ENCODE peak calls at places on chromosomes 12 and 14, in five cellular contexts. One of them, this sample, is unnamed.

GRCh38 chr12:79424109-79424721 is 266.5 kb downstream of the PAWR start:
- DNase-seq in GDM1: no peak
- DNase-seq in GM03348: peak; percentile 61
- DNase-seq in fibroblast of mammary gland: peak; percentile 91
- DNase-seq in GM12865: no peak
- DNase-seq in this sample: no peak

GRCh38 chr12:71684081-71684480 is 1.8 kb upstream of the TMEM19 start:
- DNase-seq in GDM1: no peak
- DNase-seq in GM03348: no peak
- DNase-seq in fibroblast of mammary gland: peak; percentile 63
- DNase-seq in GM12865: peak; percentile 33
- DNase-seq in this sample: no peak

GRCh38 chr12:105587237-105587636 is 256.7 kb downstream of the C12orf75 start:
- DNase-seq in GDM1: no peak
- DNase-seq in GM03348: no peak
- DNase-seq in fibroblast of mammary gland: no peak
- DNase-seq in GM12865: no peak
- DNase-seq in this sample: no peak

GRCh38 chr12:91143241-91143640 is 31.9 kb upstream of the LUM start:
- DNase-seq in GDM1: no peak
- DNase-seq in GM03348: peak; percentile 5
- DNase-seq in fibroblast of mammary gland: no peak
- DNase-seq in GM12865: no peak
- DNase-seq in this sample: no peak

GRCh38 chr12:115456946-115457689 is 773.1 kb upstream of the TBX3 start:
- DNase-seq in GDM1: no peak
- DNase-seq in GM03348: no peak
- DNase-seq in fibroblast of mammary gland: no peak
- DNase-seq in GM12865: peak; percentile 23
- DNase-seq in this sample: no peak

GRCh38 chr14:30443368-30444007 is 115.5 kb upstream of the G2E3 start:
- DNase-seq in GDM1: no peak
- DNase-seq in GM03348: peak; percentile 49
- DNase-seq in fibroblast of mammary gland: peak; percentile 63
- DNase-seq in GM12865: peak; percentile 44
- DNase-seq in this sample: no peak

GRCh38 chr14:106586098-106586704 is 1059.8 kb downstream of the TMEM121 start:
- DNase-seq in GDM1: peak; percentile 51
- DNase-seq in GM03348: no peak
- DNase-seq in fibroblast of mammary gland: no peak
- DNase-seq in GM12865: peak; percentile 51
- DNase-seq in this sample: no peak

GRCh38 chr12:26642361-26642760 is 190.6 kb downstream of the ITPR2 start:
- DNase-seq in GDM1: no peak
- DNase-seq in GM03348: no peak
- DNase-seq in fibroblast of mammary gland: peak; percentile 61
- DNase-seq in GM12865: no peak
- DNase-seq in this sample: no peak

GRCh38 chr12:103632554-103633216 is 45.6 kb downstream of the STAB2 start:
- DNase-seq in GDM1: peak; percentile 58
- DNase-seq in GM03348: peak; percentile 82
- DNase-seq in fibroblast of mammary gland: peak; percentile 58
- DNase-seq in GM12865: peak; percentile 87
- DNase-seq in this sample: no peak

GRCh38 chr12:111482464-111482863 is 76.7 kb downstream of the SH2B3 start:
- DNase-seq in GDM1: no peak
- DNase-seq in GM03348: no peak
- DNase-seq in fibroblast of mammary gland: no peak
- DNase-seq in GM12865: peak; percentile 8
- DNase-seq in this sample: no peak

GRCh38 chr14:34069854-34070582 is 119.1 kb upstream of the EGLN3 start:
- DNase-seq in GDM1: no peak
- DNase-seq in GM03348: no peak
- DNase-seq in fibroblast of mammary gland: no peak
- DNase-seq in GM12865: no peak
- DNase-seq in this sample: no peak

GRCh38 chr14:64725879-64726584 is 21.8 kb downstream of the PLEKHG3 start:
- DNase-seq in GDM1: no peak
- DNase-seq in GM03348: no peak
- DNase-seq in fibroblast of mammary gland: no peak
- DNase-seq in GM12865: no peak
- DNase-seq in this sample: peak; percentile 28

GRCh38 chr12:77104792-77105191 is 39.4 kb upstream of the E2F7 start:
- DNase-seq in GDM1: no peak
- DNase-seq in GM03348: peak; percentile 31
- DNase-seq in fibroblast of mammary gland: peak; percentile 61
- DNase-seq in GM12865: no peak
- DNase-seq in this sample: no peak

GRCh38 chr14:34365309-34365915 is 96.6 kb downstream of the SPTSSA start:
- DNase-seq in GDM1: no peak
- DNase-seq in GM03348: no peak
- DNase-seq in fibroblast of mammary gland: peak; percentile 28
- DNase-seq in GM12865: no peak
- DNase-seq in this sample: no peak

GRCh38 chr14:102058146-102058545 is 28.7 kb downstream of the HSP90AA1 start:
- DNase-seq in GDM1: no peak
- DNase-seq in GM03348: no peak
- DNase-seq in fibroblast of mammary gland: no peak
- DNase-seq in GM12865: no peak
- DNase-seq in this sample: no peak

GRCh38 chr12:16385779-16386646 is 38.6 kb downstream of the MGST1 start:
- DNase-seq in GDM1: no peak
- DNase-seq in GM03348: peak; percentile 73
- DNase-seq in fibroblast of mammary gland: peak; percentile 77
- DNase-seq in GM12865: peak; percentile 10
- DNase-seq in this sample: peak; percentile 68

GRCh38 chr14:106845286-106846087 is 1319.1 kb downstream of the TMEM121 start:
- DNase-seq in GDM1: peak; percentile 70
- DNase-seq in GM03348: no peak
- DNase-seq in fibroblast of mammary gland: no peak
- DNase-seq in GM12865: peak; percentile 65
- DNase-seq in this sample: no peak

GRCh38 chr12:53265783-53266182 is 2.3 kb upstream of the ESPL1 start:
- DNase-seq in GDM1: no peak
- DNase-seq in GM03348: no peak
- DNase-seq in fibroblast of mammary gland: peak; percentile 41
- DNase-seq in GM12865: no peak
- DNase-seq in this sample: no peak

GRCh38 chr12:3747543-3747942 is 5.4 kb downstream of the CRACR2A start:
- DNase-seq in GDM1: no peak
- DNase-seq in GM03348: no peak
- DNase-seq in fibroblast of mammary gland: no peak
- DNase-seq in GM12865: no peak
- DNase-seq in this sample: no peak

GRCh38 chr14:75176142-75176820 is at the start of gene TMED10:
- DNase-seq in GDM1: peak; percentile 79
- DNase-seq in GM03348: peak; percentile 93
- DNase-seq in fibroblast of mammary gland: peak; percentile 84
- DNase-seq in GM12865: peak; percentile 94
- DNase-seq in this sample: peak; percentile 96

GRCh38 chr14:91149462-91149861 is 35.6 kb downstream of the DGLUCY start:
- DNase-seq in GDM1: no peak
- DNase-seq in GM03348: peak; percentile 85
- DNase-seq in fibroblast of mammary gland: peak; percentile 100
- DNase-seq in GM12865: no peak
- DNase-seq in this sample: peak; percentile 86

GRCh38 chr14:23021969-23022368 is 12.0 kb upstream of the C14orf93 start:
- DNase-seq in GDM1: no peak
- DNase-seq in GM03348: no peak
- DNase-seq in fibroblast of mammary gland: no peak
- DNase-seq in GM12865: no peak
- DNase-seq in this sample: no peak

GRCh38 chr12:27988594-27989233 is 16.2 kb upstream of the PTHLH start:
- DNase-seq in GDM1: no peak
- DNase-seq in GM03348: no peak
- DNase-seq in fibroblast of mammary gland: no peak
- DNase-seq in GM12865: no peak
- DNase-seq in this sample: no peak

GRCh38 chr12:84704851-84705250 is 207.7 kb downstream of the SLC6A15 start:
- DNase-seq in GDM1: no peak
- DNase-seq in GM03348: no peak
- DNase-seq in fibroblast of mammary gland: no peak
- DNase-seq in GM12865: no peak
- DNase-seq in this sample: no peak

GRCh38 chr12:38892090-38892786 is 13.2 kb downstream of the CPNE8 start:
- DNase-seq in GDM1: no peak
- DNase-seq in GM03348: no peak
- DNase-seq in fibroblast of mammary gland: peak; percentile 23
- DNase-seq in GM12865: peak; percentile 43
- DNase-seq in this sample: no peak

GRCh38 chr12:31629756-31630732 is 29.4 kb upstream of the ETFBKMT start:
- DNase-seq in GDM1: no peak
- DNase-seq in GM03348: peak; percentile 36
- DNase-seq in fibroblast of mammary gland: peak; percentile 67
- DNase-seq in GM12865: no peak
- DNase-seq in this sample: no peak

GRCh38 chr12:2017724-2018337 is 13.6 kb upstream of the DCP1B start:
- DNase-seq in GDM1: no peak
- DNase-seq in GM03348: no peak
- DNase-seq in fibroblast of mammary gland: no peak
- DNase-seq in GM12865: peak; percentile 50
- DNase-seq in this sample: no peak